ENCODE peak calls at places on chromosomes 16 and 17, in four cellular contexts. One of them, this sample, is unnamed.

GRCh38 chr17:8412089-8412488 is 14.5 kb upstream of the RNF222 start:
- DNase-seq in H4: no peak
- DNase-seq in hypothalamus: no peak
- DNase-seq in RWPE1: no peak
- DNase-seq in this sample: no peak

GRCh38 chr16:14018848-14019247 is 52.3 kb upstream of the MRTFB start:
- DNase-seq in hypothalamus: no peak
- DNase-seq in RWPE1: no peak
- DNase-seq in H4: no peak
- DNase-seq in this sample: no peak

GRCh38 chr17:9199474-9200196 is 178.3 kb downstream of the NTN1 start:
- DNase-seq in hypothalamus: no peak
- DNase-seq in RWPE1: no peak
- DNase-seq in H4: no peak
- DNase-seq in this sample: no peak

GRCh38 chr16:57147381-57148191 is 38.3 kb downstream of the PSME3IP1 start:
- DNase-seq in H4: no peak
- DNase-seq in hypothalamus: no peak
- DNase-seq in RWPE1: no peak
- DNase-seq in this sample: no peak

GRCh38 chr16:57341441-57342303 is 16.9 kb upstream of the CCL22 start:
- DNase-seq in RWPE1: peak; percentile 91
- DNase-seq in hypothalamus: no peak
- DNase-seq in H4: peak; percentile 95
- DNase-seq in this sample: peak; percentile 100

GRCh38 chr17:32516450-32516849 is 29.7 kb downstream of the CDK5R1 start:
- DNase-seq in H4: no peak
- DNase-seq in hypothalamus: no peak
- DNase-seq in RWPE1: no peak
- DNase-seq in this sample: no peak

GRCh38 chr16:85490971-85491771 is 122.0 kb upstream of the GSE1 start:
- DNase-seq in hypothalamus: no peak
- DNase-seq in RWPE1: no peak
- DNase-seq in H4: no peak
- DNase-seq in this sample: no peak

GRCh38 chr17:21680366-21680765 is 12.0 kb upstream of the KCNJ18 start:
- DNase-seq in RWPE1: no peak
- DNase-seq in hypothalamus: no peak
- DNase-seq in H4: no peak
- DNase-seq in this sample: no peak

GRCh38 chr17:41417576-41418015 is 6.8 kb downstream of the KRT37 start:
- DNase-seq in RWPE1: peak; percentile 68
- DNase-seq in hypothalamus: no peak
- DNase-seq in H4: no peak
- DNase-seq in this sample: peak; percentile 65

GRCh38 chr17:68600881-68601564 is at the start of gene FAM20A:
- DNase-seq in RWPE1: no peak
- DNase-seq in H4: no peak
- DNase-seq in hypothalamus: no peak
- DNase-seq in this sample: no peak